ENCODE peak calls at places on chromosomes 2 and 18, in four cellular contexts. F, A, T and H are unnamed samples.

GRCh38 chr2:101736861-101737291 is 39.4 kb downstream of the MAP4K4 start:
- DNase-seq in F (no peak), A (peak), T (peak), H (peak)

GRCh38 chr2:159608108-159608507 is 8.2 kb downstream of the BAZ2B start:
- DNase-seq in F (no peak), A (no peak), T (no peak), H (no peak)

GRCh38 chr2:226733189-226733858 is 66.3 kb downstream of the IRS1 start:
- DNase-seq in F (no peak), A (no peak), T (no peak), H (no peak)

GRCh38 chr2:9002637-9003365 is 683 bp downstream of the MBOAT2 start:
- DNase-seq in F (peak), A (no peak), T (no peak), H (no peak)

GRCh38 chr18:31356025-31356424 is 20.6 kb upstream of the DSG4 start:
- DNase-seq in F (no peak), A (no peak), T (no peak), H (no peak)

GRCh38 chr2:197255550-197255949 is 55.0 kb downstream of the ANKRD44 start:
- DNase-seq in F (peak), A (peak), T (no peak), H (peak)

GRCh38 chr2:85813978-85814801 is 60.4 kb downstream of the ATOH8 start:
- DNase-seq in F (peak), A (peak), T (peak), H (peak)

GRCh38 chr18:46772396-46772795 is 15.5 kb upstream of the ST8SIA5 start:
- DNase-seq in F (no peak), A (no peak), T (no peak), H (no peak)

GRCh38 chr2:128774320-128775063 is 455.8 kb upstream of the HS6ST1 start:
- DNase-seq in F (peak), A (no peak), T (no peak), H (no peak)

GRCh38 chr18:48619501-48619900 is 80.7 kb downstream of the CTIF start:
- DNase-seq in F (no peak), A (no peak), T (no peak), H (no peak)

GRCh38 chr2:233791151-233791882 is 13.2 kb downstream of the MROH2A start:
- DNase-seq in F (no peak), A (no peak), T (no peak), H (no peak)

GRCh38 chr2:35220471-35220870 is 1135.1 kb upstream of the CRIM1 start:
- DNase-seq in F (no peak), A (no peak), T (no peak), H (no peak)

GRCh38 chr18:417495-417894 is 83.0 kb downstream of the COLEC12 start:
- DNase-seq in F (no peak), A (no peak), T (no peak), H (no peak)

GRCh38 chr2:75453696-75454095 is 107.0 kb downstream of the EVA1A start:
- DNase-seq in F (no peak), A (no peak), T (no peak), H (no peak)

GRCh38 chr18:36697905-36698304 is 130.9 kb downstream of the TPGS2 start:
- DNase-seq in F (no peak), A (peak), T (peak), H (peak)

GRCh38 chr2:173151671-173152398 is 76.2 kb downstream of the MAP3K20 start:
- DNase-seq in F (no peak), A (peak), T (peak), H (peak)

GRCh38 chr18:23306842-23307241 is 146.2 kb upstream of the RIOK3 start:
- DNase-seq in F (no peak), A (no peak), T (no peak), H (no peak)

GRCh38 chr18:56532176-56532840 is 106.1 kb downstream of the TXNL1 start:
- DNase-seq in F (no peak), A (peak), T (no peak), H (peak)

GRCh38 chr2:41068740-41069139 is 616.9 kb upstream of the SLC8A1 start:
- DNase-seq in F (no peak), A (no peak), T (no peak), H (no peak)

GRCh38 chr2:46937457-46937856 is 21.9 kb upstream of the MCFD2 start:
- DNase-seq in F (no peak), A (no peak), T (no peak), H (no peak)

GRCh38 chr2:173058673-173059072 is 17.0 kb upstream of the MAP3K20 start:
- DNase-seq in F (no peak), A (no peak), T (no peak), H (no peak)

GRCh38 chr2:75787532-75788132 is 76.9 kb upstream of the GCFC2 start:
- DNase-seq in F (no peak), A (peak), T (peak), H (peak)

GRCh38 chr2:11102956-11103860 is 52.1 kb upstream of the SLC66A3 start:
- DNase-seq in F (no peak), A (no peak), T (no peak), H (no peak)

GRCh38 chr2:1855150-1855549 is 110.8 kb upstream of the PXDN start:
- DNase-seq in F (no peak), A (peak), T (no peak), H (no peak)

GRCh38 chr2:197707316-197708213 is 2.4 kb downstream of the MARS2 start:
- DNase-seq in F (no peak), A (peak), T (peak), H (peak)

GRCh38 chr2:16860627-16861026 is 195.0 kb upstream of the CYRIA start:
- DNase-seq in F (no peak), A (peak), T (no peak), H (no peak)

GRCh38 chr18:9614401-9615279 is at the start of gene PPP4R1:
- DNase-seq in F (peak), A (peak), T (no peak), H (peak)

GRCh38 chr2:41782306-41783158 is 265.3 kb upstream of the PKDCC start:
- DNase-seq in F (peak), A (peak), T (no peak), H (peak)

GRCh38 chr18:22434973-22435608 is 17.4 kb upstream of the CTAGE1 start:
- DNase-seq in F (no peak), A (peak), T (peak), H (peak)

GRCh38 chr2:216289470-216289869 is 82.8 kb downstream of the MARCHF4 start:
- DNase-seq in F (no peak), A (no peak), T (no peak), H (no peak)

GRCh38 chr2:221517362-221518121 is 54.6 kb downstream of the EPHA4 start:
- DNase-seq in F (peak), A (peak), T (peak), H (peak)

GRCh38 chr2:99777656-99778290 is 288.0 kb upstream of the REV1 start:
- DNase-seq in F (no peak), A (no peak), T (no peak), H (no peak)

DNA sequence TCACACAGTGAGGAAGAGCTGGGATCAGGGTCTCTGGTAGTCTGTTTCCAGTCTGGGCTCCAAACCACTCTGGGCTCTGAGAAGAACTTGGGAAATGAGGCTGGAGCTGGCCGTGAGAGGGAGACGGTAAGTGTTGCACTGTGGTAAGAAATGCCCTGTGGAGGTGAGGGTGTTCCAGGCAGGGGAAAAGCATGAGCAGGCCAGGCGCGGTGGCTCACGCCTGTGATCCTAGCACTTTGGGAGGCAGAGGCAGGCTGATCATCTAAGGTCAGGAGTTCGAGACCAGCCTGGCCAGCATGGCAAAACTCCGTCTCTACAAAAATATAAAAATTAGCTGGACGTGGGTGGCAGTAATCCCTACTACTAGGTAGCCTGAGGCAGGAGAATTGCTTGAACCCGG is 14.3 kb upstream of the DES start:
- DNase-seq in F (no peak), A (no peak), T (no peak), H (no peak)
- TF ChIP-seq CTCF in F (no peak), A (no peak), T (no peak), H (no peak)

GRCh38 chr2:240350696-240351087 is 84.8 kb upstream of the GPC1 start:
- DNase-seq in F (no peak), A (no peak), T (no peak), H (no peak)
- TF ChIP-seq CTCF in F (no peak), A (no peak), T (no peak), H (no peak)

GRCh38 chr2:44295636-44296359 is 20.5 kb downstream of the SLC3A1 start:
- DNase-seq in F (no peak), A (no peak), T (no peak), H (no peak)

GRCh38 chr2:44290271-44290670 is 15.0 kb downstream of the SLC3A1 start:
- DNase-seq in F (no peak), A (peak), T (peak), H (peak)

GRCh38 chr2:44286884-44287638 is 11.8 kb downstream of the SLC3A1 start:
- DNase-seq in F (no peak), A (no peak), T (no peak), H (no peak)

GRCh38 chr2:44295113-44295512 is 19.8 kb downstream of the SLC3A1 start:
- DNase-seq in F (no peak), A (no peak), T (no peak), H (no peak)

GRCh38 chr2:44291281-44292248 is 16.3 kb downstream of the SLC3A1 start:
- DNase-seq in F (peak), A (peak), T (peak), H (peak)
- TF ChIP-seq CTCF in F (peak), A (peak), T (peak), H (peak)

GRCh38 chr2:201964631-201965206 is 68.9 kb upstream of the FZD7 start:
- DNase-seq in F (no peak), A (peak), T (no peak), H (peak)

GRCh38 chr2:201964011-201964410 is 69.6 kb upstream of the FZD7 start:
- DNase-seq in F (no peak), A (no peak), T (no peak), H (no peak)

GRCh38 chr2:201968045-201968444 is 65.6 kb upstream of the FZD7 start:
- DNase-seq in F (no peak), A (no peak), T (no peak), H (no peak)

GRCh38 chr2:201966691-201967388 is 66.8 kb upstream of the FZD7 start:
- DNase-seq in F (no peak), A (no peak), T (no peak), H (no peak)

DNA sequence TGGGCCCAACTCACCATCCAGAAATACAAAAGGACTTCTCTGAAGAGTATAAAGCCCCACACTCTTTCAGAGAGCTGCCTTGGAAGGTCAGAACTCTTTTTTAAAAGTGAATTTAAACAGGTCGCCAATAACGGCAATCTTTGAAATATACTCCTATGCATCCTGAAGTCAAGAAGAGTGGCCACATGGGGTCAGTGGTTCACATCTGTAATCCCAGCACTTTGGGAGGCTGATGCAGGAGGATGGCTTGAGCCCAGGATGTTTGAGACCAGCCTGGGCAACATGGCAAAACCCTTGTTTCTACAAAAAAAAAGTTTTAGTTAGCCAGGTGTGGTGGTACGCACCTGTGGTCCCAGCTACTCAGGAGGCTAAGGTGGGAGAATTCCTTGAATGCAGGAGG is 68.1 kb upstream of the FZD7 start:
- DNase-seq in F (no peak), A (no peak), T (no peak), H (no peak)
- TF ChIP-seq CTCF in F (no peak), A (no peak), T (no peak), H (no peak)